ENCODE peak calls at places on chromosomes 12 and 14, in six cellular contexts. O, C, V, X, I and A are unnamed samples.

GRCh38 chr14:89973234-89973823 is 17.6 kb downstream of the TDP1 start:
- DNase-seq in O (peak; percentile 76), C (no peak), V (peak; percentile 69), X (peak; percentile 89), I (peak; percentile 76), A (peak; percentile 73)

GRCh38 chr14:21910260-21910659 is 236.6 kb upstream of the OR4E1 start:
- DNase-seq in O (no peak), C (no peak), V (no peak), X (no peak), I (no peak), A (no peak)

GRCh38 chr12:108328420-108328819 is 10.7 kb downstream of the CMKLR1 start:
- DNase-seq in O (no peak), C (no peak), V (no peak), X (no peak), I (no peak), A (no peak)

GRCh38 chr12:1993341-1993740 is 10.9 kb downstream of the DCP1B start:
- DNase-seq in O (no peak), C (no peak), V (peak; percentile 98), X (no peak), I (peak; percentile 28), A (no peak)

GRCh38 chr12:100706029-100706428 is 88.5 kb upstream of the ANO4 start:
- DNase-seq in O (no peak), C (no peak), V (peak; percentile 92), X (no peak), I (no peak), A (no peak)

GRCh38 chr14:20409226-20409625 is 4.1 kb downstream of the TEP1 start:
- DNase-seq in O (no peak), C (no peak), V (peak; percentile 73), X (no peak), I (no peak), A (no peak)

GRCh38 chr14:103801459-103801858 is 45.9 kb downstream of the PPP1R13B start:
- DNase-seq in O (no peak), C (no peak), V (peak; percentile 79), X (no peak), I (peak; percentile 81), A (peak; percentile 40)

GRCh38 chr14:102777711-102778615 is 714 bp downstream of the TRAF3 start:
- DNase-seq in O (no peak), C (no peak), V (peak; percentile 47), X (peak; percentile 62), I (no peak), A (peak; percentile 80)

GRCh38 chr14:54893151-54893760 is 9.4 kb downstream of the GCH1 start:
- DNase-seq in O (peak; percentile 21), C (no peak), V (peak; percentile 80), X (no peak), I (peak; percentile 73), A (peak; percentile 32)

GRCh38 chr14:100898935-100899840 is 4.3 kb downstream of the RTL1 start:
- DNase-seq in O (no peak), C (peak; percentile 57), V (no peak), X (peak; percentile 49), I (peak; percentile 51), A (peak; percentile 64)

GRCh38 chr12:38728894-38729293 is 176.5 kb downstream of the CPNE8 start:
- DNase-seq in O (no peak), C (no peak), V (no peak), X (no peak), I (no peak), A (no peak)

GRCh38 chr12:131896811-131897270 is 2.4 kb downstream of the ULK1 start:
- DNase-seq in O (no peak), C (peak; percentile 93), V (no peak), X (no peak), I (no peak), A (no peak)

GRCh38 chr12:85835810-85836715 is at the start of gene RASSF9:
- DNase-seq in O (no peak), C (peak; percentile 70), V (peak; percentile 43), X (peak; percentile 72), I (peak; percentile 39), A (no peak)

GRCh38 chr12:93530358-93530757 is 42.1 kb upstream of the SOCS2 start:
- DNase-seq in O (no peak), C (no peak), V (peak; percentile 62), X (peak; percentile 9), I (no peak), A (no peak)

GRCh38 chr12:6916426-6917200 is 2.2 kb downstream of the ENO2 start:
- DNase-seq in O (no peak), C (no peak), V (no peak), X (no peak), I (no peak), A (peak; percentile 12)

GRCh38 chr12:16021666-16022065 is 110.5 kb downstream of the DERA start:
- DNase-seq in O (no peak), C (no peak), V (no peak), X (no peak), I (no peak), A (no peak)

GRCh38 chr14:54683882-54684794 is 117.2 kb downstream of the SAMD4A start:
- DNase-seq in O (no peak), C (peak; percentile 75), V (peak; percentile 80), X (peak; percentile 81), I (peak; percentile 40), A (peak; percentile 85)

GRCh38 chr12:91687052-91688017 is 458.3 kb downstream of the BTG1 start:
- DNase-seq in O (no peak), C (no peak), V (no peak), X (no peak), I (no peak), A (no peak)

GRCh38 chr12:51819851-51820720 is 28.4 kb downstream of the FIGNL2 start:
- DNase-seq in O (no peak), C (no peak), V (no peak), X (no peak), I (no peak), A (peak; percentile 69)
- H3K4me3 ChIP-seq in O (no peak overlapping the region), C (peak overlapping the region; percentile 54), V (peak overlapping the region; percentile 68), X (peak overlapping the region; percentile 53), I (peak overlapping the region; percentile 71), A (peak overlapping the region; percentile 59)

DNA sequence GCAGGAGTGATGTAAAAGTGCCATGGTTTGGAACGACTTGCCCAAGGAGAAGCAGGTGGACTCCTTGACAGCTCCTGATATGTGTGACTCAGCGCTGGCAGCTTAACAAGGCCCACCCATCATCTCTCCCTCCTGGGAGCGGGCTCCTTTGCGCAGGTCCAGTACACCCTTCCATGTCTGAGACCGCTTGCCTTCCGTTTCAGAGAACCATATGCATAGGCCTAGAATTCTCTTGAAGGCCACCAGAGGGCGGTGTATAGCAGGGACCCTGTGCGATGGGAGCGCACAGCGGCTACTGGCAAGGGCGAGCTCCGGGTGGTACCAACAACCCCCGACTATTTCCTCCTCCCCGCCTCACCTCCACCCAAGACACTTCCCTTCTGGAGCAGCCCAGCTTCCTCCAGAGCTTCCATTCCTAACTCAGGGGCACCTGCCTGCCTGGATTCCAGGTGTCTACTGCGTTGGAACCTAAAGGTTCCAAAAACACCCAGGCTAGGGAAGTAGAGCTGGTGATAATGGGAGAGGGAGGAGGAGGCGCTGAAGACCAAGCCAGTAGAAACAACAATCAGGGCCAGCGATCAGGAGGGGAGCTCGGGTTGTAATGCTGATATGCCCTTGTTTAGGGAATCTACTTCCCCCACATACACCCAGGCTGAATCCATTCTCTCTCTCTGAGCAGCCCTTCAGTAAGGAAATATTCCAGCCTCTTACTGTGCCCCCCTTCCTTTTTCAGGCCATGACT is 6.2 kb downstream of the DHH start:
- DNase-seq in O (peak; percentile 90), C (peak; percentile 72), V (peak; percentile 94), X (peak; percentile 93), I (peak; percentile 93), A (peak; percentile 84)
- H3K27me3 ChIP-seq in O (peaks cover 41% of the 10 kb centered on the region), C (no peaks in the 10 kb centered on the region), V (peaks cover 15% of the 10 kb centered on the region), X (peaks cover 84% of the 10 kb centered on the region), I (peaks cover 48% of the 10 kb centered on the region), A (peaks cover 63% of the 10 kb centered on the region)

DNA sequence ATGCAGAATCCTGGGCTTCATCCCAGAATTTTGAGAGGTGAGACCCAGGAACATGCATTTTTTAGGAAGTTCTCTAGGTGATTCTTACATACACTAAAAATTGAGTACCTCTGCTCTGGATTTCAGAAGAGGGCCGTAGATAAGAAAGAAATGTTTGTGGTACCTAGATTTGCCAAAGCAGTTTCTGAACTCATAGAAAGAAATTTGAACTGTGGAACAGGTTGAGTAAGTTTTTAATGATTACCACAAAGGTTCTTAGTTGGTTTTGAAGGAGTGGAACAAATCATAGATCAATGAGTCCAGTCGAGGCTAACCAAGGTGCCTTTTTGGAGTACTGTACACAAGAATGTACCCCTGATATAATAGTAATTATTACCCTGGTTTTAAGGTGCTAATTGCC is 24.9 kb downstream of the TTLL5 start:
- DNase-seq in O (no peak), C (no peak), V (no peak), X (no peak), I (no peak), A (no peak)
- H3K36me3 ChIP-seq in O (peaks cover 39% of the 10 kb centered on the region), C (peaks cover 22% of the 10 kb centered on the region), V (peaks cover 16% of the 10 kb centered on the region), X (peaks cover 58% of the 10 kb centered on the region), I (peaks cover 29% of the 10 kb centered on the region), A (peaks cover 5% of the 10 kb centered on the region)

GRCh38 chr14:73755434-73756014 is 41.3 kb upstream of the PNMA1 start:
- DNase-seq in O (no peak), C (no peak), V (no peak), X (peak; percentile 54), I (no peak), A (peak; percentile 68)

GRCh38 chr14:73753887-73754880 is 40.0 kb upstream of the PNMA1 start:
- DNase-seq in O (no peak), C (no peak), V (no peak), X (peak; percentile 39), I (no peak), A (no peak)

GRCh38 chr14:73753043-73753886 is 39.1 kb upstream of the PNMA1 start:
- DNase-seq in O (no peak), C (peak; percentile 81), V (no peak), X (peak; percentile 57), I (no peak), A (no peak)

GRCh38 chr14:73757381-73757780 is 43.2 kb upstream of the PNMA1 start:
- DNase-seq in O (no peak), C (no peak), V (no peak), X (no peak), I (no peak), A (no peak)

DNA sequence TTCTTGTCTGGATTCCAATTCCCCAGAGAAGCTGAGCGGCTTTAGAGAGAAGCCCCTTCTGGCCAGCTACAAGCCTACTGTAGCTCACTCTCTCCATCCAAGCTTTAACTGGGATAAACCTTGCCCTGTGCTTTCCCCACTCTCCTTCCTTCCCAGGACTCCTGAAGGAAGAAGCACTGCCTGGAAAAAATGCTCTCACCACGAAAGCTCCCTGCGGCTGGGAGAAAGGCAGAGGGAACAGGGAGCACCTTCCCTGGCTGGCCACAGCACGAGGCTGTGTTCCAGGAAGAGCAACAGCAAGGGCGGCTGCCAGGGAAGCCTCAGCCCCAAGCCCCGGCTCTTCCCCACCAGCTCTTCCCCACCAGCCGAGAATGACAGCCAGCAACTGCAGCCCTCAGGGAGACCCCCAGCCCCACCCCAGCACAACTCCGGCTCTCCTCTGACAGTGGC is 40.8 kb upstream of the PNMA1 start:
- DNase-seq in O (no peak), C (no peak), V (peak; percentile 54), X (peak; percentile 55), I (no peak), A (peak; percentile 70)
- H3K4me3 ChIP-seq in O (no peak overlapping the region), C (peak overlapping the region; percentile 24), V (no peak overlapping the region), X (no peak overlapping the region), I (no peak overlapping the region), A (no peak overlapping the region)

DNA sequence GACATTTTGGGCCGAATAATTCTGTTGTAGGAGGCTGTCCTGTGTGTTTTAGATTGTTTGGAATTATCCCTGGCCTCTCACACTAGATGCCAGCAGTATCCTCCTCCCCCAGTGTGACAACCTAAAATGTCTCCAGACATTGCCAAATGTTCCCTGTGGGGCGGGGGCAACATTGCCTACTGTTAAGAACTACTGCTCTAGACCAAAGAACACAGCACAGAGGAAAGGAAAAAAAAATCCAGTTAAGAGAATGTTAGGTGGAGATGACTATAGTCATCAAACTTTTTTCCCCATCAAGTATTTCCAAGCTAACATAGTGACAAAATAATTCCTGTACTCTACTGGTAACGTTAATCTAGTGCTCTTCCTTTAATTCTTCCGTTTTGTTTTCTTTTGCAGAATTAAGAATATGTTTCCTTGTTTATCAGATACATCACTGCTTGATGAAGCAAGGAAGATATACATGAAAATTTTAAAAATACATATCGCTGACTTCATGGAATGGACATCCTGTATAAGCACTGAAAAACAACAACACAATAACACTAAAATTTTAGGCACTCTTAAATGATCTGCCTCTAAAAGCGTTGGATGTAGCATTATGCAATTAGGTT is 3.6 kb downstream of the CDKN1B start:
- DNase-seq in O (no peak), C (no peak), V (no peak), X (no peak), I (no peak), A (no peak)
- H3K27me3 ChIP-seq in O (no peaks in the 10 kb centered on the region), C (no peaks in the 10 kb centered on the region), V (no peaks in the 10 kb centered on the region), X (no peaks in the 10 kb centered on the region), I (no peaks in the 10 kb centered on the region), A (peaks cover 73% of the 10 kb centered on the region)